ENCODE peak calls at places on chromosomes 4 and X, in ten cellular contexts. T is SHP77, V is kidney tubule cell, D is foreskin fibroblast, Y is A549, X is erythroblast, A is AG10803, F is mesothelial cell of epicardium, G is B cell, C is NCI-H1436 treated with DMSO at 0.1 percent for 48 hours. H is an unnamed sample.

GRCh38 chr4:74768857-74769525 is 25.3 kb downstream of the BTC start:
- DNase-seq in T (no peak), V (peak), D (peak), Y (peak), X (no peak), A (no peak), F (no peak), G (no peak), C (no peak), H (no peak)

GRCh38 chr4:95045429-95045828 is 287.7 kb downstream of the BMPR1B start:
- DNase-seq in T (no peak), V (no peak), D (no peak), Y (peak), X (no peak), A (no peak), F (no peak), G (no peak), C (no peak), H (no peak)

GRCh38 chrX:46447384-46447783 is 97.8 kb downstream of the ZNF674 start:
- DNase-seq in T (no peak), V (peak), D (peak), Y (no peak), X (no peak), A (peak), F (no peak), G (no peak), C (no peak), H (no peak)

GRCh38 chr4:102064747-102065442 is 274.4 kb downstream of the BANK1 start:
- DNase-seq in T (no peak), V (no peak), D (no peak), Y (no peak), X (no peak), A (no peak), F (no peak), G (no peak), C (no peak), H (no peak)

GRCh38 chr4:88757067-88757466 is 59.4 kb upstream of the NAP1L5 start:
- DNase-seq in T (no peak), V (no peak), D (no peak), Y (no peak), X (no peak), A (no peak), F (no peak), G (no peak), C (no peak), H (no peak)

GRCh38 chr4:124953059-124953850 is 240.7 kb upstream of the ANKRD50 start:
- DNase-seq in T (no peak), V (peak), D (peak), Y (no peak), X (no peak), A (peak), F (no peak), G (no peak), C (no peak), H (no peak)

GRCh38 chrX:13036896-13037295 is 7.5 kb downstream of the FAM9C start:
- DNase-seq in T (no peak), V (no peak), D (no peak), Y (no peak), X (no peak), A (no peak), F (no peak), G (no peak), C (no peak), H (no peak)

GRCh38 chrX:125378205-125378604 is 58.5 kb downstream of the TEX13C start:
- DNase-seq in T (no peak), V (peak), D (no peak), Y (no peak), X (peak), A (no peak), F (no peak), G (no peak), C (no peak), H (no peak)

GRCh38 chr4:135948797-135949196 is 1583.5 kb downstream of the PCDH18 start:
- DNase-seq in T (no peak), V (no peak), D (no peak), Y (no peak), X (no peak), A (no peak), F (no peak), G (no peak), C (no peak), H (no peak)

GRCh38 chrX:53930513-53931380 is 113.5 kb downstream of the PHF8 start:
- DNase-seq in T (no peak), V (peak), D (peak), Y (peak), X (no peak), A (peak), F (no peak), G (no peak), C (no peak), H (no peak)

GRCh38 chrX:3143043-3143799 is 102.0 kb downstream of the ARSF start:
- DNase-seq in T (no peak), V (peak), D (no peak), Y (peak), X (no peak), A (no peak), F (no peak), G (no peak), C (no peak), H (no peak)

GRCh38 chr4:127856485-127857447 is 23.9 kb upstream of the PLK4 start:
- DNase-seq in T (no peak), V (peak), D (peak), Y (no peak), X (peak), A (peak), F (no peak), G (no peak), C (no peak), H (no peak)

GRCh38 chr4:21605006-21605405 is 343.6 kb downstream of the KCNIP4 start:
- DNase-seq in T (no peak), V (no peak), D (no peak), Y (no peak), X (no peak), A (no peak), F (no peak), G (no peak), C (no peak), H (no peak)

GRCh38 chrX:35728481-35728880 is 69.7 kb upstream of the MAGEB16 start:
- DNase-seq in T (no peak), V (peak), D (no peak), Y (peak), X (no peak), A (no peak), F (no peak), G (no peak), C (no peak), H (no peak)

GRCh38 chr4:70059149-70059548 is 8.9 kb downstream of the HTN1 start:
- DNase-seq in T (no peak), V (no peak), D (no peak), Y (no peak), X (no peak), A (no peak), F (no peak), G (no peak), C (no peak), H (no peak)

GRCh38 chr4:136793848-136794247 is 738.4 kb downstream of the PCDH18 start:
- DNase-seq in T (no peak), V (no peak), D (peak), Y (no peak), X (no peak), A (no peak), F (no peak), G (no peak), C (no peak), H (no peak)

GRCh38 chr4:158811704-158812103 is 42.9 kb downstream of the FNIP2 start:
- DNase-seq in T (no peak), V (peak), D (peak), Y (no peak), X (peak), A (no peak), F (no peak), G (no peak), C (no peak), H (no peak)

GRCh38 chr4:94711635-94712034 is 46.1 kb upstream of the BMPR1B start:
- DNase-seq in T (no peak), V (no peak), D (no peak), Y (no peak), X (no peak), A (peak), F (no peak), G (no peak), C (no peak), H (no peak)

GRCh38 chr4:152535236-152535902 is 523 bp downstream of the FBXW7 start:
- DNase-seq in T (no peak), V (no peak), D (peak), Y (no peak), X (peak), A (no peak), F (no peak), G (no peak), C (no peak), H (no peak)

GRCh38 chr4:75980576-75980975 is 10.2 kb downstream of the SDAD1 start:
- DNase-seq in T (no peak), V (no peak), D (no peak), Y (no peak), X (no peak), A (no peak), F (no peak), G (no peak), C (no peak), H (no peak)

GRCh38 chrX:55488559-55489314 is 911 bp downstream of the USP51 start:
- DNase-seq in T (peak), V (peak), D (peak), Y (peak), X (peak), A (peak), F (peak), G (peak), C (no peak), H (no peak)